ENCODE peak calls at places on chromosomes 6 and 20, in five cellular contexts. B is heart right ventricle, E is cardiac muscle cell, Y is body of pancreas, A is A549. H is an unnamed sample.

GRCh38 chr20:41960166-41960565 is 342.0 kb upstream of the CHD6 start:
- DNase-seq in E (no peak), B (no peak), A (no peak), Y (no peak), H (no peak)

GRCh38 chr6:36848658-36849441 is 9.6 kb upstream of the CPNE5 start:
- DNase-seq in Y (peak), B (peak), E (peak), A (no peak), H (no peak)

GRCh38 chr6:50271266-50271665 is 221.5 kb upstream of the DEFB112 start:
- DNase-seq in B (no peak), A (no peak), E (no peak), Y (no peak), H (no peak)

GRCh38 chr6:133991096-133991593 is 38.1 kb downstream of the TBPL1 start:
- DNase-seq in Y (no peak), E (no peak), A (peak), B (no peak), H (no peak)

GRCh38 chr6:139778688-139779087 is 404.2 kb upstream of the CITED2 start:
- DNase-seq in Y (no peak), E (peak), B (no peak), A (no peak), H (no peak)

GRCh38 chr6:157092736-157093135 is 230.6 kb downstream of the TMEM242 start:
- DNase-seq in A (no peak), B (no peak), Y (no peak), E (peak), H (no peak)

GRCh38 chr6:34992353-34992752 is 103.3 kb downstream of the ANKS1A start:
- DNase-seq in A (no peak), Y (no peak), B (no peak), E (no peak), H (no peak)

GRCh38 chr20:64164123-64164836 is at the start of gene MYT1:
- DNase-seq in E (no peak), B (no peak), Y (no peak), A (no peak), H (no peak)

GRCh38 chr6:71621918-71622519 is 264.3 kb upstream of the RIMS1 start:
- DNase-seq in Y (no peak), B (no peak), A (peak), E (peak), H (no peak)

GRCh38 chr6:90530882-90531281 is 56.0 kb downstream of the MAP3K7 start:
- DNase-seq in A (no peak), B (no peak), Y (no peak), E (no peak), H (no peak)
- H3K4me3 ChIP-seq in A (no peak), B (no peak), Y (no peak), E (no peak), H (no peak)

DNA sequence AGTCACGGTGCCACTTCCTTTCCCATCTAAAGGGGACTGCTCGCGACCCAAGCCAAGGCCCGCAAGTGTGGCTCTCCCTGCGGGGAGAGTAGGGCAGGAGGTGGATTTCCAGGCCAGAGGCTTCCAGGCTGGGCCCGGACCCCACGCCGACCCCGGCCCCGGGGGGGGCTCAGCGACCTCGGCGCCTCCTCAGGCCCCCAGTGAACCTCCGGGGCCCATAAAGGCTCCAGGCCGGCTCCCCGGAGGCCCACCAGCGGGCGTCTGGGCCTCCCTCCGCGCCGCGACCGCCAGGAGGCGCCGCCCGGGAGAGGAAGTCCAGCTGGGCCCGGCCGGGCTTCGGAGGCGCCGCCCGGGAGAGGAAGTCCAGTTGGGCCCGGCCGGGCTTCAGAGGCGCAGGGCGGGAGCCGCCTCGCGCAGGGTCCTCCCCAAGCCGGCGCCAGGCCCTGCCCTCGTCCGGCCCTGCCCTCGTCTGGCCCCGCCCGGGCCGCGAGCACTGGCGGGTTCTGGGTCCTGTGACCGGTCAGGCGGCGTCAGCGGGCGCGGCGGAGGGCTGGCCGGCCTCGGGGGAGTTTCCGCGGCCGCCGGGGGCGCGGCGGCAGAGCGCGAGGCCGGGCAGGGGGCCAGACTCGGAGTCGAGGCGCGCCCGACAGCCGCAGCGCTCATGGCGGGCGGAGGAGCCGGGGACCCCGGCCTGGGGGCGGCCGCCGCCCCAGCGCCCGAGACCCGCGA is at the start of gene RAB32:
- DNase-seq in E (peak), A (peak), Y (peak), B (peak), H (peak)
- H3K4me3 ChIP-seq in E (peak), A (peak), Y (peak), B (peak), H (peak)

GRCh38 chr6:72650081-72650745 is 28.3 kb downstream of the KCNQ5 start:
- DNase-seq in E (no peak), A (no peak), B (no peak), Y (no peak), H (no peak)
- H3K4me3 ChIP-seq in E (no peak), A (no peak), B (no peak), Y (no peak), H (no peak)

GRCh38 chr6:6556738-6557503 is 31.6 kb upstream of the LY86 start:
- DNase-seq in E (peak), Y (peak), B (peak), A (peak), H (no peak)
- H3K4me3 ChIP-seq in E (no peak), Y (no peak), B (no peak), A (no peak), H (no peak)

DNA sequence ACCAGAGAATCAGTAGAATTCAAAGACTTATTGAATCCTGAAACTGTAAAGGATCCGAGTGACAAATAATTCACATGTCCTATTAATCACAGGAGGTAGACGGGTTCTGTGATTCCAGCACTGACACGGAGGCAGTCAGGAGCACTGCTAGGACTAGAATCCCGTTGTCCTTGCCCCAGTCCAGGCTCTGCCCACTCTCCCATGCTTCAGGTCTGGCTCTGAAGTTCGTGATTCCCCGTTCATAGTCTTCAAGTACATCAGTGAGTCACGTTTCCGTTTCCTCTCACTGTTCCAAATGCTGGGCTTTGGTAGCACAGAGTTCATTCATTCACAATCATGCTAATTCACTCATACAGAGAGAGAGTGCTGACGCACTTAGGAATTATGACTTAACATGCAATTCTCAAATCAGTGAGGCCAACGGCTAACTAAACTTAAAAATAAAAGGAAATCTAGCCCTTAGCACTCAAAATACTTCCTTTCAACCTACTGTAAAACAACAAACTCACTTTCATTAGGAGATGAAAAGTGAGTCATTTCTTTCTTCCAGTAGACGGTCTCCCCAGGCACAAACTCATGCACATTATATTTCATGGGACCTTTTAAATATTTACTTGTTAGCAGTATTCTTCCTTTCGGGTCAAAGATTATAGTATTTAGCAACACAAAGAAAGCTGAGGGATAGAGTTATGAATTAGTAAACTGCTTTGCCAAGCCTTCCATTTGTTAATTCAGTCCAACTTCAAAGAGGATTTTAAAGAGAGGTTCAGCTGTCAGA is 94.0 kb upstream of the NHSL1 start:
- DNase-seq in A (peak), B (no peak), E (no peak), Y (peak), H (peak)
- H3K4me3 ChIP-seq in A (peak), B (no peak), E (no peak), Y (no peak), H (no peak)

DNA sequence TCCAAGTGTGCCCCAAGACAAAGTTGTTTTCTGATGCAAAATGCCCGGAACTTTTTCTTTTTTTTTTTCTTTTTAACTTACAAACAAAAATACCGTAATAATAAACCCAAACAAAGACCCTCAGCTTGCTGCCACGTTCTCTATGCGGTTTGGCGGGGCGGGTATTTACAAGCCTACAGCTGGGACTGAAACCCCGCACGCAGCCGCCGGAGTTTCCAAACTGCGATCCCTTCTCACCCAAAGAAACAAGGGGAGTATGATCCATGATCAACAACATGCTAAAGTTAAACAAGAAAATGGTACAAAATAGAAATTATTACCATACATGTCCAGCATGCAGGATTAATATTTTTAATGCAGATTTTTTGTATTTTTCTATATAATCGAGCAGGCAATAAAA is 2.1 kb downstream of the MAFB start:
- DNase-seq in Y (no peak), B (no peak), A (no peak), E (no peak), H (peak)
- H3K4me3 ChIP-seq in Y (peak), B (peak), A (no peak), E (peak), H (peak)

GRCh38 chr6:145244712-145245111 is 490.6 kb downstream of the EPM2A start:
- DNase-seq in A (no peak), B (no peak), Y (no peak), E (no peak), H (no peak)

GRCh38 chr6:145238787-145239186 is 496.5 kb downstream of the EPM2A start:
- DNase-seq in B (no peak), A (no peak), E (no peak), Y (no peak), H (no peak)

GRCh38 chr6:145235207-145235606 is 500.1 kb downstream of the EPM2A start:
- DNase-seq in E (no peak), B (no peak), Y (no peak), A (no peak), H (no peak)

GRCh38 chr6:145245119-145245518 is 490.2 kb downstream of the EPM2A start:
- DNase-seq in B (no peak), A (no peak), Y (no peak), E (no peak), H (no peak)

DNA sequence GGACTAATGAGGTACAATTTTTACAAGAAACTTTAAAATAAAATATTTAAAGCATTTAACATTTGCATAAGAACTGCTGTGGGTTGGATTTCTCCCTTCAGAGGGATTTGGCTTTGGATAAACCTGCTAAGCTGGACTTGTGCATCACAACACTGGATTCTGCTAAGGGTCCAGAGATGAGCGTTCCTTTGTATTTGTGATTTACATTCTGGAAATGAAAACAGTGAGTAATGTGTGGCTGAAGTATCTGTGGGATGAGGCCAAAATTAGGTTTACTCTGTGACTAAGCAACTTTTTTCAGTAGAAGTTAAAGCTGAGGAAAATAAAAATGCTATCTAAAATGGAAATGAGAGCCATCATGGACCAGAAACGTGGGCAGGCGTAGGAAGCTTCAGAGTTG is 494.3 kb downstream of the EPM2A start:
- DNase-seq in Y (no peak), A (peak), B (no peak), E (no peak), H (no peak)
- H3K4me3 ChIP-seq in Y (no peak), A (no peak), B (no peak), E (no peak), H (no peak)

GRCh38 chr20:32206383-32207210 is 946 bp downstream of the PLAGL2 start:
- DNase-seq in A (no peak), E (no peak), Y (no peak), B (no peak), H (no peak)

GRCh38 chr20:32205502-32206382 is 1.8 kb downstream of the PLAGL2 start:
- DNase-seq in Y (no peak), B (no peak), E (peak), A (no peak), H (no peak)

GRCh38 chr20:32207211-32207625 is 325 bp downstream of the PLAGL2 start:
- DNase-seq in Y (no peak), E (no peak), A (no peak), B (no peak), H (no peak)

GRCh38 chr20:32203556-32204484 is 3.7 kb downstream of the PLAGL2 start:
- DNase-seq in B (no peak), A (no peak), Y (peak), E (no peak), H (no peak)

GRCh38 chr20:32204485-32205115 is 2.9 kb downstream of the PLAGL2 start:
- DNase-seq in Y (no peak), E (no peak), B (no peak), A (no peak), H (no peak)
- H3K4me3 ChIP-seq in Y (no peak), E (peak), B (no peak), A (no peak), H (no peak)

GRCh38 chr6:122129313-122130025 is 270.0 kb upstream of the HSF2 start:
- DNase-seq in A (no peak), E (no peak), B (no peak), Y (no peak), H (no peak)
- H3K4me3 ChIP-seq in A (no peak), E (no peak), B (no peak), Y (no peak), H (no peak)

H was measured in tibial artery.